ENCODE peak calls at places on chromosomes 1 and 21, in six cellular contexts. M is WTC11, A is GM12878, C is RWPE1, V is heart right ventricle, I is astrocyte of the cerebellum. S is an unnamed sample.

GRCh38 chr1:223401873-223402789 is 8.9 kb downstream of the CCDC185 start:
- DNase-seq in C (peak), I (peak), M (no peak), V (no peak), A (no peak), S (peak)

GRCh38 chr1:183185941-183186490 is at the start of gene LAMC2:
- DNase-seq in I (peak), V (no peak), A (no peak), C (peak), M (peak), S (no peak)

GRCh38 chr1:171794085-171794484 is 12.6 kb downstream of the METTL13 start:
- DNase-seq in I (no peak), A (no peak), M (no peak), V (no peak), C (peak), S (no peak)

GRCh38 chr1:18738126-18738525 is 107.5 kb downstream of the PAX7 start:
- DNase-seq in V (no peak), M (no peak), A (no peak), C (no peak), I (no peak), S (no peak)

GRCh38 chr1:17118268-17118667 is 983 bp downstream of the PADI2 start:
- DNase-seq in C (no peak), I (no peak), A (no peak), V (no peak), M (no peak), S (no peak)

GRCh38 chr1:92117526-92117925 is 37.4 kb downstream of the BTBD8 start:
- DNase-seq in A (no peak), V (no peak), C (no peak), I (no peak), M (no peak), S (no peak)

GRCh38 chr1:226973898-226974543 is 33.9 kb downstream of the COQ8A start:
- DNase-seq in C (peak), I (no peak), A (no peak), V (no peak), M (no peak), S (no peak)

GRCh38 chr1:44924835-44925464 is 61.4 kb downstream of the EIF2B3 start:
- DNase-seq in V (no peak), M (no peak), I (peak), A (no peak), C (peak), S (no peak)

GRCh38 chr1:46605242-46605641 is 1.2 kb upstream of the MKNK1 start:
- DNase-seq in C (no peak), A (no peak), M (no peak), V (no peak), I (no peak), S (no peak)

GRCh38 chr1:17274186-17275170 is 25.6 kb downstream of the PADI3 start:
- DNase-seq in V (no peak), C (peak), A (peak), M (peak), I (no peak), S (no peak)

GRCh38 chr1:168472244-168472643 is 71.6 kb downstream of the XCL2 start:
- DNase-seq in A (no peak), I (no peak), M (no peak), C (no peak), V (no peak), S (no peak)

GRCh38 chr1:116413414-116413813 is 40.4 kb downstream of the ATP1A1 start:
- DNase-seq in V (no peak), I (no peak), M (no peak), A (no peak), C (no peak), S (no peak)

GRCh38 chr1:15959847-15960446 is 16.0 kb downstream of the ZBTB17 start:
- DNase-seq in C (no peak), M (no peak), A (no peak), I (no peak), V (no peak), S (no peak)

GRCh38 chr21:44942566-44942965 is 2.7 kb downstream of the SLX9 start:
- DNase-seq in M (no peak), I (no peak), A (no peak), V (no peak), C (no peak), S (no peak)

GRCh38 chr1:231177971-231178370 is 16.1 kb downstream of the TRIM67 start:
- DNase-seq in M (no peak), A (no peak), I (no peak), V (no peak), C (no peak), S (no peak)

GRCh38 chr1:166905136-166905535 is 29.1 kb upstream of the TADA1 start:
- DNase-seq in V (no peak), M (no peak), C (no peak), I (peak), A (no peak), S (no peak)

GRCh38 chr1:10890391-10891073 is 94.1 kb upstream of the CASZ1 start:
- DNase-seq in M (no peak), A (no peak), I (no peak), C (peak), V (no peak), S (no peak)

GRCh38 chr1:196779093-196779492 is 4.5 kb downstream of the CFHR3 start:
- DNase-seq in I (no peak), M (no peak), C (no peak), A (no peak), V (no peak), S (no peak)

GRCh38 chr1:74522143-74522542 is 9.7 kb upstream of the LRRC53 start:
- DNase-seq in V (no peak), A (no peak), M (peak), C (no peak), I (peak), S (no peak)

GRCh38 chr1:169892819-169893644 is 664 bp downstream of the SCYL3 start:
- DNase-seq in V (peak), A (no peak), C (peak), M (no peak), I (no peak), S (no peak)

GRCh38 chr1:11738783-11739182 is 2.8 kb downstream of the AGTRAP start:
- DNase-seq in V (no peak), C (no peak), M (no peak), I (no peak), A (no peak), S (no peak)

GRCh38 chr1:9717193-9718005 is 65.9 kb downstream of the PIK3CD start:
- DNase-seq in A (peak), C (no peak), V (peak), M (peak), I (no peak), S (no peak)

GRCh38 chr21:38699048-38699447 is 106.7 kb upstream of the ETS2 start:
- DNase-seq in M (peak), V (no peak), I (no peak), A (no peak), C (no peak), S (no peak)

GRCh38 chr21:32372755-32373154 is 20.1 kb downstream of the URB1 start:
- DNase-seq in I (no peak), M (no peak), V (no peak), A (no peak), C (peak), S (no peak)

GRCh38 chr1:156281281-156282142 is 1.1 kb downstream of the SMG5 start:
- DNase-seq in V (peak), M (no peak), I (no peak), C (no peak), A (no peak), S (no peak)

GRCh38 chr1:204584699-204585372 is 68.6 kb downstream of the MDM4 start:
- DNase-seq in C (no peak), M (peak), I (no peak), V (no peak), A (no peak), S (no peak)

GRCh38 chr1:3924871-3925655 is 25.0 kb upstream of the C1orf174 start:
- DNase-seq in V (no peak), C (peak), I (no peak), A (no peak), M (no peak), S (no peak)

GRCh38 chr1:10515627-10516026 is 40.9 kb downstream of the PEX14 start:
- DNase-seq in C (no peak), A (no peak), I (no peak), M (no peak), V (no peak), S (no peak)

GRCh38 chr1:28507646-28508434 is 2.0 kb downstream of the RCC1 start:
- DNase-seq in A (no peak), C (no peak), I (no peak), M (no peak), V (no peak), S (no peak)

GRCh38 chr1:165424454-165425283 is 20.3 kb downstream of the RXRG start:
- DNase-seq in A (no peak), V (peak), C (no peak), M (no peak), I (no peak), S (no peak)

GRCh38 chr1:21077085-21077484 is 99.6 kb downstream of the EIF4G3 start:
- DNase-seq in M (no peak), V (no peak), A (no peak), C (no peak), I (no peak), S (no peak)

GRCh38 chr1:61742620-61743431 is 546 bp downstream of the PATJ start:
- DNase-seq in M (peak), I (no peak), A (no peak), C (peak), V (peak), S (peak)

GRCh38 chr1:234261545-234261944 is 111.7 kb upstream of the COA6 start:
- DNase-seq in M (no peak), V (no peak), A (no peak), C (no peak), I (no peak), S (no peak)

GRCh38 chr1:68183895-68184294 is 48.4 kb downstream of the WLS start:
- DNase-seq in I (no peak), A (no peak), C (no peak), M (no peak), V (no peak), S (no peak)

GRCh38 chr1:209544098-209544497 is 39.4 kb upstream of the CAMK1G start:
- DNase-seq in M (no peak), C (no peak), I (no peak), A (no peak), V (no peak), S (no peak)

GRCh38 chr1:145990249-145991097 is 5.9 kb downstream of the TXNIP start:
- DNase-seq in I (no peak), V (no peak), M (no peak), A (no peak), C (no peak), S (no peak)

GRCh38 chr21:42556476-42556875 is 42.8 kb downstream of the SLC37A1 start:
- DNase-seq in M (peak), V (no peak), I (no peak), A (no peak), C (no peak), S (no peak)
- TF ChIP-seq CTCF in M (no peak), V (no peak), I (no peak), A (no peak), C (no peak), S (no peak)

DNA sequence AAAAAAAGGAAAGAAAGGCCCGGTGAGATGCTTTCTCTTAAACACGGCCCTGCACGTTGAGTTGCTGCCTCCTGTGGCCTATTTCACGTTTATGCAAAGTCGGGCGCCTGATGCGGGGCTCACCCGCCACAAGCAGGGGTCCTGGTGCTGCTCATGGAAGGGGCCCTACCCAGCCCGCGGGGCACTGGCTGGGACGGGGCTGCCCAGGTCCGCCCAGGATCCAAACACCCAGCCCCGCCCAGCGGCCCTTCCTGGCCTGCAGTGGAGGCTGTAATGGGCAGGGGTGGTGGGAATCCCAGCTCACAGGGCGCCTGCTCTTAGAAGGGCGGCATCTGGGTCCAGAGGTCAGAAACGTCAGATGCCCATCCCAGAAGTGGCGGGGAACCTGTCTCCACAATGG is 1.6 kb downstream of the COL6A2 start:
- DNase-seq in M (peak), V (peak), I (no peak), A (no peak), C (no peak), S (no peak)
- TF ChIP-seq CTCF in M (no peak), V (no peak), I (peak), A (no peak), C (no peak), S (peak)

DNA sequence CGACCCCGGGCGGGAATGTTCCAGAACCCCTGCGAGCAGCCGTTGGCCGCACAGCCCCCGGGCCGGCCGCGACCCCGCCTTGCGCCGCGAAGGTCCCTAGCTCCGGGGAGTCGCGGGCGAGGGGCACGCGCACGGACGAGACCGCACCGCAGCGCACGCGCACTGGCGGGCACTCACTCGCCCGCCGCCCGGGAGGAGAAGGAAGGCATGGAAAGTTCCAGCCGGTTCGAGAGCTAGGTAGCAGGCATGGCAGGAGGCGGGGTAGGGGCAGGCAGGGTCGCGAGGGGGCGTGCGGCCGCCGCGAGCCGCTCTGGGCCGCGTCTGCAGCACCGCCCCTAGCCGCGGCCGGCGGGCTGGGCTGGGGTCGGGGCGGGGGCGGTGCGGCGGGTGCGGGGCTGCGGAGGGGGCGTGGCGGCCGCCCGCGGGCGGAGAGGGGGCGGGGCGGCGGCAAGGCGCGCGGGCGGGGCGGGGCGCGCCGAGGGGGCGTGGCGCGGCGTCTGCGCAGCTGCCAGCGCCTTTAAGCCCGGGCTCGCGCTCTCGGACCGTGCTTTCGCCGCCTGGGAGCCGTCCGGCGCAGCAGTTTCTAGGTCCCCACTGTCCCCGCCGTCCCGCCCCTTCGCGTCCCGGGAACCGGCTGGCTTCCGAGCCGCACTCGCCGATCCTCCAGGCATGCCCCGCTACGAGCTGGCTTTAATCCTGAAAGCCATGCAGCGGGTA is at the start of the genes MRPS6 and SLC5A3:
- DNase-seq in M (peak), A (no peak), I (peak), C (peak), V (peak), S (peak)
- TF ChIP-seq CTCF in M (no peak), A (no peak), I (no peak), C (no peak), V (no peak), S (no peak)

GRCh38 chr1:62746086-62746808 is 37.7 kb upstream of the ATG4C start:
- DNase-seq in A (no peak), V (no peak), M (no peak), I (peak), C (peak), S (no peak)

GRCh38 chr1:62744594-62745577 is 39.0 kb upstream of the ATG4C start:
- DNase-seq in I (no peak), C (no peak), M (no peak), A (no peak), V (no peak), S (no peak)

GRCh38 chr1:62746809-62747138 is 37.2 kb upstream of the ATG4C start:
- DNase-seq in M (no peak), C (no peak), I (no peak), A (no peak), V (no peak), S (no peak)
- TF ChIP-seq CTCF in M (no peak), C (peak), I (no peak), A (no peak), V (no peak), S (no peak)

GRCh38 chr1:41483960-41484844 is at the start of gene EDN2:
- DNase-seq in A (no peak), M (peak), I (no peak), C (peak), V (peak), S (no peak)
- TF ChIP-seq CTCF in A (no peak), M (no peak), I (peak), C (no peak), V (peak), S (no peak)

GRCh38 chr1:212035123-212035834 is at the start of the genes DTL and INTS7:
- DNase-seq in A (peak), I (peak), C (peak), M (peak), V (peak), S (peak)

GRCh38 chr1:212035835-212036605 is 472 bp downstream of the DTL start:
- DNase-seq in V (no peak), A (no peak), C (no peak), M (no peak), I (no peak), S (no peak)

GRCh38 chr1:212037900-212038299 is 2.4 kb downstream of the DTL start:
- DNase-seq in M (no peak), A (no peak), C (no peak), V (no peak), I (no peak), S (no peak)

GRCh38 chr1:212040629-212041028 is 5.1 kb downstream of the DTL start:
- DNase-seq in V (no peak), I (no peak), A (no peak), M (no peak), C (no peak), S (no peak)

DNA sequence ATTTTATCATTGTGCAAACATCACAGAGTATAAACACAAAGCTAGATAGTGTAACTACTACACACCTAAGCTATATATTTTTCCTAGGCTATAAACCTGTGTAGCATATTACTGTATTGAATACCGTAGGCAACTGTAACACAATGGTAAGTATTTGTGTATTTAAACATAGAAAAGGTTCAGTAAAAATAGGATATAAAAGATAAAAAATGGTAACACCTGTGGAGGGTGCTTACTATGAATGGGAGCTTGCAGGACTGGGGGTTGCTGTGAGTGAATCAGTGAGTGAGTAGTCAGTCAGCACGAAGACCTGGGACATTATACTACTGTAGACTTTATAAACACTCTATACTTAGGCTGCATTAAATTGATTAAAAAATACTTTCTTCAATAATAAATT is 4.1 kb downstream of the DTL start:
- DNase-seq in M (no peak), V (no peak), I (no peak), C (no peak), A (no peak), S (no peak)
- TF ChIP-seq CTCF in M (no peak), V (no peak), I (no peak), C (no peak), A (no peak), S (no peak)

GRCh38 chr1:5637171-5637570 is 355.1 kb downstream of the NPHP4 start:
- DNase-seq in M (no peak), I (no peak), V (no peak), A (no peak), C (no peak), S (no peak)
- TF ChIP-seq CTCF in M (no peak), I (peak), V (peak), A (peak), C (peak), S (no peak)

DNA sequence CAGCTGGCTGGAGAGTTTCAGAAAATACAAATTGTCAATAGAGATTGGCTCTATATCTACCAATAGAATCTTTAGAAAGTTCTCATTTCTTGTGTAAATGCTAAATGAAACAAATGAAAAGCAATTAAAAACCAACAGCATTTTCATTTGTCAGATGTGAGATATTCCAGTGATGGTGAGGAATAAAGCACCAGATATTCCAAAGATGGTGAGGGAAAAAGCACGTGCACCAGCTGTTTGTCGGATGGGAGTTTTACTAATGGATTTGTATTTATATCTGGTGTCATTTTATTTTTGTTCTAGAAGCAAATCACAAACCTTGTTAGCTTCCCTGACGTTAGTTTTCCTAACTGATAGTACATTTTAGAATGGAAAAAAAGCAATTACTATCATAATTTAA is 188.8 kb downstream of the PCP4 start:
- DNase-seq in C (no peak), A (no peak), V (no peak), M (no peak), I (no peak), S (no peak)
- TF ChIP-seq CTCF in C (no peak), A (no peak), V (no peak), M (no peak), I (no peak), S (no peak)